ENCODE peak calls at places on chromosome 5, in six cellular contexts. One of them, this sample, is unnamed.

GRCh38 chr5:148682283-148683026 is 28.1 kb upstream of the HTR4 start:
- DNase-seq in H7: no peak
- DNase-seq in posterior cingulate gyrus: no peak
- DNase-seq in putamen: no peak
- DNase-seq in amygdala: no peak
- DNase-seq in CD8-positive, alpha-beta memory T cell: no peak
- DNase-seq in this sample: no peak

GRCh38 chr5:958701-959571 is 49.7 kb upstream of the NKD2 start:
- DNase-seq in H7: peak
- DNase-seq in posterior cingulate gyrus: peak
- DNase-seq in putamen: no peak
- DNase-seq in amygdala: no peak
- DNase-seq in CD8-positive, alpha-beta memory T cell: no peak
- DNase-seq in this sample: no peak

GRCh38 chr5:68320094-68320986 is 104.8 kb downstream of the PIK3R1 start:
- DNase-seq in H7: no peak
- DNase-seq in posterior cingulate gyrus: no peak
- DNase-seq in putamen: no peak
- DNase-seq in amygdala: no peak
- DNase-seq in CD8-positive, alpha-beta memory T cell: no peak
- DNase-seq in this sample: no peak

GRCh38 chr5:128327973-128328372 is 210.1 kb downstream of the FBN2 start:
- DNase-seq in H7: no peak
- DNase-seq in posterior cingulate gyrus: no peak
- DNase-seq in putamen: no peak
- DNase-seq in amygdala: no peak
- DNase-seq in CD8-positive, alpha-beta memory T cell: no peak
- DNase-seq in this sample: no peak

GRCh38 chr5:115856936-115857524 is 15.3 kb downstream of the AP3S1 start:
- DNase-seq in H7: no peak
- DNase-seq in posterior cingulate gyrus: no peak
- DNase-seq in putamen: no peak
- DNase-seq in amygdala: no peak
- DNase-seq in CD8-positive, alpha-beta memory T cell: no peak
- DNase-seq in this sample: no peak

GRCh38 chr5:78213799-78214198 is 80.7 kb downstream of the AP3B1 start:
- DNase-seq in H7: no peak
- DNase-seq in posterior cingulate gyrus: no peak
- DNase-seq in putamen: peak
- DNase-seq in amygdala: peak
- DNase-seq in CD8-positive, alpha-beta memory T cell: no peak
- DNase-seq in this sample: no peak

GRCh38 chr5:170338933-170339779 is 41.6 kb upstream of the LCP2 start:
- DNase-seq in H7: peak
- DNase-seq in posterior cingulate gyrus: no peak
- DNase-seq in putamen: no peak
- DNase-seq in amygdala: no peak
- DNase-seq in CD8-positive, alpha-beta memory T cell: peak
- DNase-seq in this sample: no peak

GRCh38 chr5:41722359-41722950 is 147.8 kb downstream of the OXCT1 start:
- DNase-seq in H7: no peak
- DNase-seq in posterior cingulate gyrus: no peak
- DNase-seq in putamen: no peak
- DNase-seq in amygdala: no peak
- DNase-seq in CD8-positive, alpha-beta memory T cell: no peak
- DNase-seq in this sample: no peak

GRCh38 chr5:133950821-133951612 is 17.4 kb downstream of the C5orf15 start:
- DNase-seq in H7: no peak
- DNase-seq in posterior cingulate gyrus: no peak
- DNase-seq in putamen: no peak
- DNase-seq in amygdala: no peak
- DNase-seq in CD8-positive, alpha-beta memory T cell: no peak
- DNase-seq in this sample: no peak

GRCh38 chr5:175797521-175798038 is 73.8 kb upstream of the CPLX2 start:
- DNase-seq in H7: peak
- DNase-seq in posterior cingulate gyrus: peak
- DNase-seq in putamen: peak
- DNase-seq in amygdala: no peak
- DNase-seq in CD8-positive, alpha-beta memory T cell: no peak
- DNase-seq in this sample: no peak

GRCh38 chr5:117414926-117415325 is 840.3 kb upstream of the SEMA6A start:
- DNase-seq in H7: no peak
- DNase-seq in posterior cingulate gyrus: no peak
- DNase-seq in putamen: no peak
- DNase-seq in amygdala: no peak
- DNase-seq in CD8-positive, alpha-beta memory T cell: no peak
- DNase-seq in this sample: no peak

GRCh38 chr5:78601622-78602314 is 46.8 kb downstream of the LHFPL2 start:
- DNase-seq in H7: no peak
- DNase-seq in posterior cingulate gyrus: no peak
- DNase-seq in putamen: no peak
- DNase-seq in amygdala: no peak
- DNase-seq in CD8-positive, alpha-beta memory T cell: no peak
- DNase-seq in this sample: no peak

GRCh38 chr5:72412283-72413055 is 92.3 kb downstream of the PTCD2 start:
- DNase-seq in H7: no peak
- DNase-seq in posterior cingulate gyrus: no peak
- DNase-seq in putamen: no peak
- DNase-seq in amygdala: no peak
- DNase-seq in CD8-positive, alpha-beta memory T cell: no peak
- DNase-seq in this sample: no peak

GRCh38 chr5:36723921-36724320 is 117.5 kb downstream of the SLC1A3 start:
- DNase-seq in H7: no peak
- DNase-seq in posterior cingulate gyrus: peak
- DNase-seq in putamen: no peak
- DNase-seq in amygdala: no peak
- DNase-seq in CD8-positive, alpha-beta memory T cell: no peak
- DNase-seq in this sample: peak

GRCh38 chr5:69335341-69335975 is 2.9 kb upstream of the CCDC125 start:
- DNase-seq in H7: no peak
- DNase-seq in posterior cingulate gyrus: no peak
- DNase-seq in putamen: no peak
- DNase-seq in amygdala: no peak
- DNase-seq in CD8-positive, alpha-beta memory T cell: no peak
- DNase-seq in this sample: no peak

GRCh38 chr5:65059681-65060598 is 291.2 kb downstream of the CWC27 start:
- DNase-seq in H7: no peak
- DNase-seq in posterior cingulate gyrus: no peak
- DNase-seq in putamen: no peak
- DNase-seq in amygdala: no peak
- DNase-seq in CD8-positive, alpha-beta memory T cell: no peak
- DNase-seq in this sample: no peak

GRCh38 chr5:36701085-36701691 is 94.8 kb downstream of the SLC1A3 start:
- DNase-seq in H7: no peak
- DNase-seq in posterior cingulate gyrus: no peak
- DNase-seq in putamen: no peak
- DNase-seq in amygdala: no peak
- DNase-seq in CD8-positive, alpha-beta memory T cell: no peak
- DNase-seq in this sample: no peak

GRCh38 chr5:110851357-110851756 is 112.5 kb downstream of the SLC25A46 start:
- DNase-seq in H7: no peak
- DNase-seq in posterior cingulate gyrus: no peak
- DNase-seq in putamen: no peak
- DNase-seq in amygdala: no peak
- DNase-seq in CD8-positive, alpha-beta memory T cell: no peak
- DNase-seq in this sample: no peak

GRCh38 chr5:52989025-52989780 is at the start of gene ITGA2:
- DNase-seq in H7: peak
- DNase-seq in posterior cingulate gyrus: peak
- DNase-seq in putamen: no peak
- DNase-seq in amygdala: peak
- DNase-seq in CD8-positive, alpha-beta memory T cell: peak
- DNase-seq in this sample: no peak

GRCh38 chr5:136656811-136657210 is 291.5 kb upstream of the TRPC7 start:
- DNase-seq in H7: no peak
- DNase-seq in posterior cingulate gyrus: no peak
- DNase-seq in putamen: no peak
- DNase-seq in amygdala: no peak
- DNase-seq in CD8-positive, alpha-beta memory T cell: no peak
- DNase-seq in this sample: no peak

GRCh38 chr5:151062405-151063135 is 18.3 kb downstream of the TNIP1 start:
- DNase-seq in H7: peak
- DNase-seq in posterior cingulate gyrus: no peak
- DNase-seq in putamen: no peak
- DNase-seq in amygdala: no peak
- DNase-seq in CD8-positive, alpha-beta memory T cell: no peak
- DNase-seq in this sample: no peak

GRCh38 chr5:158590936-158591863 is 508.5 kb downstream of the EBF1 start:
- DNase-seq in H7: peak
- DNase-seq in posterior cingulate gyrus: no peak
- DNase-seq in putamen: no peak
- DNase-seq in amygdala: no peak
- DNase-seq in CD8-positive, alpha-beta memory T cell: no peak
- DNase-seq in this sample: no peak